ENCODE peak calls at places on chromosome 6, in eight cellular contexts. G is kidney glomerular epithelial cell, V is nephron progenitor cell, X is thyroid gland, P is foreskin fibroblast, F is T1000, K is fibroblast of mammary gland, A is upper lobe of right lung. Q is an unnamed sample.

GRCh38 chr6:4412488-4412887 is 277.1 kb upstream of the ECI2 start:
- DNase-seq in G (no peak), V (no peak), X (no peak), P (no peak), F (no peak), K (peak; percentile 17), A (no peak), Q (no peak)

GRCh38 chr6:139711714-139712585 is 337.5 kb upstream of the CITED2 start:
- DNase-seq in G (peak; percentile 15), V (no peak), X (no peak), P (peak; percentile 52), F (no peak), K (peak; percentile 66), A (no peak), Q (peak; percentile 71)

GRCh38 chr6:82364087-82365010 is 732 bp downstream of the TPBG start:
- DNase-seq in G (peak; percentile 60), V (peak; percentile 74), X (peak; percentile 60), P (peak; percentile 74), F (peak; percentile 51), K (peak; percentile 60), A (peak; percentile 82), Q (peak; percentile 85)

GRCh38 chr6:44804016-44804415 is 416.5 kb downstream of the CDC5L start:
- DNase-seq in G (no peak), V (no peak), X (no peak), P (no peak), F (no peak), K (no peak), A (no peak), Q (no peak)

GRCh38 chr6:24692415-24692814 is 25.5 kb downstream of the ACOT13 start:
- DNase-seq in G (no peak), V (no peak), X (no peak), P (no peak), F (no peak), K (no peak), A (no peak), Q (no peak)

GRCh38 chr6:36025932-36026327 is 1.5 kb upstream of the SLC26A8 start:
- DNase-seq in G (peak; percentile 19), V (no peak), X (no peak), P (peak; percentile 52), F (no peak), K (peak; percentile 34), A (no peak), Q (peak; percentile 51)

GRCh38 chr6:82767037-82767436 is 298.6 kb downstream of the UBE3D start:
- DNase-seq in G (no peak), V (no peak), X (no peak), P (no peak), F (no peak), K (no peak), A (no peak), Q (no peak)

GRCh38 chr6:148776321-148776966 is 29.6 kb downstream of the UST start:
- DNase-seq in G (no peak), V (no peak), X (no peak), P (peak; percentile 66), F (peak; percentile 4), K (peak; percentile 92), A (no peak), Q (peak; percentile 91)

GRCh38 chr6:157951828-157952227 is 29.8 kb upstream of the SYNJ2 start:
- DNase-seq in G (no peak), V (no peak), X (no peak), P (no peak), F (no peak), K (no peak), A (no peak), Q (no peak)

GRCh38 chr6:128903715-128904114 is 20.8 kb downstream of the LAMA2 start:
- DNase-seq in G (no peak), V (no peak), X (no peak), P (no peak), F (no peak), K (no peak), A (no peak), Q (no peak)

GRCh38 chr6:126039284-126039683 is 52.9 kb downstream of the TRMT11 start:
- DNase-seq in G (peak; percentile 13), V (no peak), X (no peak), P (peak; percentile 25), F (no peak), K (peak; percentile 50), A (no peak), Q (peak; percentile 51)

GRCh38 chr6:20755631-20756030 is 221.4 kb downstream of the CDKAL1 start:
- DNase-seq in G (no peak), V (no peak), X (no peak), P (peak; percentile 42), F (no peak), K (peak; percentile 56), A (no peak), Q (peak; percentile 21)

GRCh38 chr6:138404666-138405337 is 779 bp downstream of the HEBP2 start:
- DNase-seq in G (no peak), V (peak; percentile 33), X (peak; percentile 42), P (no peak), F (no peak), K (no peak), A (peak; percentile 70), Q (peak; percentile 51)

GRCh38 chr6:121932071-121933009 is 467.1 kb upstream of the HSF2 start:
- DNase-seq in G (no peak), V (peak; percentile 70), X (peak; percentile 66), P (peak; percentile 99), F (peak; percentile 49), K (peak; percentile 96), A (no peak), Q (peak; percentile 97)

GRCh38 chr6:152151930-152152329 is 344.4 kb downstream of the ESR1 start:
- DNase-seq in G (no peak), V (no peak), X (no peak), P (peak; percentile 18), F (no peak), K (no peak), A (no peak), Q (no peak)

GRCh38 chr6:88166901-88167624 is 916 bp upstream of the CNR1 start:
- DNase-seq in G (no peak), V (peak; percentile 40), X (peak; percentile 6), P (no peak), F (no peak), K (no peak), A (peak; percentile 67), Q (no peak)

Q was measured in GM23248.